ENCODE peak calls at places on chromosomes 4 and X, in seven cellular contexts. O is HepG2, Q is K562, U is HCT116, V is SK-N-SH, R is H1, E is GM12878. D is an unnamed sample.

GRCh38 chr4:168408620-168409019 is 71.7 kb downstream of the DDX60L start:
- DNase-seq in O (no peak), Q (no peak), U (peak), V (peak), R (no peak), E (no peak), D (no peak)

GRCh38 chr4:175691791-175692190 is 120.3 kb downstream of the GPM6A start:
- DNase-seq in O (no peak), Q (no peak), U (no peak), V (no peak), R (no peak), E (no peak), D (no peak)

GRCh38 chrX:69232945-69233344 is 67.7 kb upstream of the PJA1 start:
- DNase-seq in O (no peak), Q (no peak), U (no peak), V (no peak), R (no peak), E (no peak), D (no peak)

GRCh38 chrX:118497180-118497814 is 1.7 kb downstream of the DOCK11 start:
- DNase-seq in O (peak), Q (no peak), U (no peak), V (no peak), R (no peak), E (no peak), D (no peak)

GRCh38 chr4:107148922-107149321 is 112.8 kb upstream of the DKK2 start:
- DNase-seq in O (no peak), Q (no peak), U (no peak), V (no peak), R (no peak), E (no peak), D (no peak)

GRCh38 chr4:107599841-107600240 is 120.2 kb downstream of the PAPSS1 start:
- DNase-seq in O (no peak), Q (no peak), U (no peak), V (no peak), R (no peak), E (no peak), D (no peak)

GRCh38 chr4:84032372-84032771 is 466.7 kb downstream of the NKX6-1 start:
- DNase-seq in O (no peak), Q (no peak), U (no peak), V (no peak), R (no peak), E (peak), D (no peak)

GRCh38 chr4:52263612-52264011 is 212.5 kb downstream of the SPATA18 start:
- DNase-seq in O (no peak), Q (no peak), U (no peak), V (no peak), R (no peak), E (no peak), D (peak)

GRCh38 chr4:188841523-188841922 is 702.3 kb downstream of the TRIML1 start:
- DNase-seq in O (no peak), Q (no peak), U (no peak), V (no peak), R (no peak), E (no peak), D (no peak)

GRCh38 chr4:102815981-102816380 is 11.4 kb downstream of the UBE2D3 start:
- DNase-seq in O (peak), Q (no peak), U (no peak), V (no peak), R (no peak), E (no peak), D (no peak)

GRCh38 chr4:41178372-41179085 is 35.8 kb downstream of the APBB2 start:
- DNase-seq in O (no peak), Q (no peak), U (no peak), V (no peak), R (no peak), E (no peak), D (no peak)

GRCh38 chrX:104335765-104336164 is 81.0 kb upstream of the ESX1 start:
- DNase-seq in O (no peak), Q (no peak), U (no peak), V (no peak), R (no peak), E (no peak), D (no peak)
- TF ChIP-seq JUND in O (no peak), Q (no peak), U (no peak), V (no peak), R (no peak), E (no peak), D (no peak)

GRCh38 chr4:88446124-88446523 is 10.8 kb upstream of the HERC5 start:
- DNase-seq in O (no peak), Q (no peak), U (no peak), V (no peak), R (no peak), E (no peak), D (no peak)
- TF ChIP-seq JUND in O (no peak), Q (no peak), U (no peak), V (no peak), R (no peak), E (no peak), D (no peak)

GRCh38 chr4:124534133-124534532 is 178.4 kb downstream of the ANKRD50 start:
- DNase-seq in O (no peak), Q (no peak), U (no peak), V (no peak), R (no peak), E (no peak), D (no peak)

GRCh38 chr4:124529131-124529530 is 183.4 kb downstream of the ANKRD50 start:
- DNase-seq in O (no peak), Q (no peak), U (no peak), V (no peak), R (no peak), E (no peak), D (no peak)

GRCh38 chr4:124527364-124527763 is 185.2 kb downstream of the ANKRD50 start:
- DNase-seq in O (no peak), Q (no peak), U (no peak), V (no peak), R (no peak), E (no peak), D (no peak)

GRCh38 chr4:124526760-124527159 is 185.8 kb downstream of the ANKRD50 start:
- DNase-seq in O (peak), Q (no peak), U (no peak), V (no peak), R (no peak), E (no peak), D (no peak)

GRCh38 chr4:124530464-124531077 is 182.0 kb downstream of the ANKRD50 start:
- DNase-seq in O (peak), Q (no peak), U (no peak), V (no peak), R (no peak), E (no peak), D (no peak)
- TF ChIP-seq JUND in O (peak), Q (no peak), U (no peak), V (no peak), R (no peak), E (no peak), D (no peak)

DNA sequence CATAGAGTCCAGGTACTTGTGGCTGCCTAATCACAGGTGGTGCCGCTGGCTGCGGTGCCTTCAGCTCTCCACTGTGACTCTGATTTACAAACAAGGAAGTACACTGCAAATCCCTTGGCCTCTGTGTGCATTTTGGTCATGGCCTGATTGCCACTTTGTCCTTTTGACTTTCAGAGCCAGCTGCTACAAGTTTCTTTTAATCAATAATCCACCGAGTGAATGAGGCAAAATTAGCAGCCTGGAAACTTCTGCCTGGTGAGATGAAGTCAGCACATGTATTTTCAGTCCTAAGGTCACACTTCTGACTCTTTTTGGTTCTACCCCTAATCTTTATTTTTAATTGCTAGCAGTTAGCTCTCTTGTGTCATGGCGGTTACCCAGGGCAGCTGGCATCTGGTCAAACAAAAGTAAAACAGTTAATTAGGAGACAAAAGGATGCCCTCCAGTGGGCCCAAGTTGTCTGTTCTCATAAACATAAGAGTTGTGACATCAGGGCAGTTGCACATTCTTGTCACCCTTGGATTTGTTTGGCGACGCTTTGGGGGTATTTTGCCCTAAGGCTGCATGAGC is 62.3 kb upstream of the LNX1 start:
- DNase-seq in O (no peak), Q (no peak), U (no peak), V (peak), R (no peak), E (peak), D (peak)
- TF ChIP-seq JUND in O (no peak), Q (no peak), U (no peak), V (no peak), R (no peak), E (no peak), D (no peak)

DNA sequence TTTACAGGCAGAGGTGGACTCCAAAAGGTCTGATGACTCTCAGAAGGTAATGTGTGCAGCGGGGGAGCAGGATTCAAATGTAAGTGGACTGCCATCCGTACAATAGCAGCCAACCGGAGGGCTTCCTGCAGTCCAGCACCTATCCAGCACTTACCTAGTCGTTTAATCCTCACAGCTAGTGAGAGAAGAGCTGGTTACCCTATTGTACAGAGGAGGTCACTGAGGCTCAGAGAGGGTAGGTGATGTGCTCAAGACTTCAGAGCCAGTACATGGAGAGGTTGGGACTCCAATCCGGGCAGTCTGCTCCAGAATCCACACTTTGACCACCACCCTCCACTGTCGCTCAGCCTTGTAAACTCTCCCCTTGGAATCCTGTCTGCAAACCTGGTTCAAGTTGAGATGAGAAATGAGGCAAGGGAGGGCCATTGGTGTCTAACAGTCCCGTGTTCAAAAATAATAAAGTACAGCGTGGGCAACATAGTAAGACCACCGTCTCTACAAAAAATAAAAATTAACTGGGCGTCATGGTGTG is 22.5 kb upstream of the JAKMIP1 start:
- DNase-seq in O (no peak), Q (no peak), U (peak), V (peak), R (peak), E (no peak), D (peak)
- TF ChIP-seq JUND in O (no peak), Q (no peak), U (no peak), V (no peak), R (no peak), E (no peak), D (no peak)

DNA sequence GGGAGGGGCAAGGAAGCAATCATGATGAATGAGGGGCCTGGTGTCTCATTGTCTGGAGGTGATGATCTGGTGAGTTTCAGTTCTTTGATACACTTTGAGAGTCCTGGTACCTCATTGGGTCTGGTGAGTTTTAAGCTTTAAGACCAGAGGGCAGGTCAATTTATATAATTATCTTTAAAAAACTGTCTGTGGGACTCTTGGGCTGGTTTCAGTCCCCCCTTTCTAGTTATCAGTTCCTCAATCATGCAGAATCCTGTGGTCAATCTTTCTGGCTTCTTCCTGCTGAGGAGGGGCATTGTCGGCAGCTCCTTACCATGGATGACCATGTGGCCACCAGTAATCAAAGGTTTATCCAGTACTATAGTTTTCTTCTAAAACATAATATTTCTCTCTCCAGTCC is 789.1 kb downstream of the PCDH18 start:
- DNase-seq in O (no peak), Q (no peak), U (no peak), V (no peak), R (no peak), E (no peak), D (no peak)
- TF ChIP-seq JUND in O (no peak), Q (no peak), U (no peak), V (no peak), R (no peak), E (no peak), D (no peak)

DNA sequence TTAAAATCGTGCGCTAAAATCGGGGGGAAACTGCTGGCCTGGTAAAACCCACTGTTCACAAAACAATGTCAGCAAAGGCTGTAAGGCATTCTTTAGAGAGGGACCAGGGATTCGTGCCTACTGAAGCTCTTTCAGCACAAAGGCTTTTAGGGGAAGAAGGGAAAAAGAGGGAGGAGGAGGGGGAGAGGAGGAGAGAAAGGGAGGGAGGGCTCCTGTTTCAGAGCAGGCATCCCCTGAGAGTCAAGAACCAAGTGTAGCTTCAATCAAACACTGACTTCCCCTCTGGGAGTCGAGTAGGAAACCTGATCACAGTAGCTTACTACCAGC is 9.5 kb downstream of the BCOR start:
- DNase-seq in O (no peak), Q (no peak), U (no peak), V (no peak), R (no peak), E (no peak), D (no peak)
- TF ChIP-seq JUND in O (no peak), Q (no peak), U (no peak), V (no peak), R (no peak), E (no peak), D (no peak)

D was measured in T47D.